ENCODE peak calls at places on chromosomes 11 and 22, in five cellular contexts. One of them, this sample, is unnamed.

GRCh38 chr11:60922906-60923305 is 1.4 kb upstream of the TMEM132A start:
- DNase-seq in K562: no peak
- DNase-seq in body of pancreas: no peak
- DNase-seq in GM12878: no peak
- DNase-seq in GM12891: no peak
- DNase-seq in this sample: no peak

GRCh38 chr11:123406441-123407123 is 23.5 kb upstream of the GRAMD1B start:
- DNase-seq in GM12878: no peak
- DNase-seq in body of pancreas: no peak
- DNase-seq in GM12891: no peak
- DNase-seq in K562: no peak
- DNase-seq in this sample: no peak

GRCh38 chr11:84847842-84848241 is 779.3 kb downstream of the DLG2 start:
- DNase-seq in K562: no peak
- DNase-seq in GM12891: no peak
- DNase-seq in GM12878: no peak
- DNase-seq in body of pancreas: no peak
- DNase-seq in this sample: no peak

GRCh38 chr11:33657757-33658156 is 42.9 kb downstream of the C11orf91 start:
- DNase-seq in K562: no peak
- DNase-seq in GM12878: no peak
- DNase-seq in body of pancreas: no peak
- DNase-seq in GM12891: no peak
- DNase-seq in this sample: no peak

GRCh38 chr22:34344702-34345101 is 424.4 kb upstream of the LARGE1 start:
- DNase-seq in GM12891: no peak
- DNase-seq in K562: no peak
- DNase-seq in body of pancreas: no peak
- DNase-seq in GM12878: no peak
- DNase-seq in this sample: no peak

GRCh38 chr11:106278391-106278790 is 200.9 kb downstream of the AASDHPPT start:
- DNase-seq in GM12878: no peak
- DNase-seq in K562: no peak
- DNase-seq in GM12891: no peak
- DNase-seq in body of pancreas: no peak
- DNase-seq in this sample: no peak

GRCh38 chr11:122696662-122697061 is 41.1 kb downstream of the UBASH3B start:
- DNase-seq in GM12891: no peak
- DNase-seq in GM12878: no peak
- DNase-seq in K562: peak; percentile 20
- DNase-seq in body of pancreas: no peak
- DNase-seq in this sample: peak; percentile 53

GRCh38 chr22:41449321-41449720 is 2.7 kb upstream of the TOB2 start:
- DNase-seq in body of pancreas: no peak
- DNase-seq in GM12878: no peak
- DNase-seq in K562: no peak
- DNase-seq in GM12891: no peak
- DNase-seq in this sample: no peak

GRCh38 chr11:116929393-116930090 is 92.1 kb upstream of the APOA1 start:
- DNase-seq in body of pancreas: no peak
- DNase-seq in K562: no peak
- DNase-seq in GM12878: no peak
- DNase-seq in GM12891: no peak
- DNase-seq in this sample: no peak

GRCh38 chr22:27252282-27253049 is 549.1 kb downstream of the MN1 start:
- DNase-seq in GM12878: no peak
- DNase-seq in GM12891: no peak
- DNase-seq in K562: no peak
- DNase-seq in body of pancreas: peak; percentile 39
- DNase-seq in this sample: no peak

DNA sequence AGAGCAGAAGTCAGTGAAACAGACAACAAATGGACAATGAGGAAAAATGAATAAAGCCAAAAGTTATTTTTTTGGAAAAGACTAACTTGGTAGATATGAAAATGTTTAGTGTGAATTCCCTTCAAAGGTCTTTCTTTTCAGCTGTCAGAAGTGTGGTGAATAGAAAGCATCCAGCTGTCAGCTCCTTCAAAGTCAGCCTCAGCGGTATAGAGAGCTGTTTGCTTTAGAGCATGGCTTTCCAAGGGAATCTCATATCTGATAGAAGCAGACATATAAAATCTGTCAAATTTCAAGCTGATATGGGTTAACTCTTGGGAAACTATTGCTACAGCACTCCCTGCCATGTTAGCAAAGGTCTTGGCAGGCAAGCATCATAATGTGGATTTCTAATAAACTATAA is 309.3 kb downstream of the CASP12 start:
- DNase-seq in GM12891: no peak
- DNase-seq in GM12878: no peak
- DNase-seq in K562: no peak
- DNase-seq in body of pancreas: no peak
- DNase-seq in this sample: no peak
- TF ChIP-seq POLR2A in GM12891: no peak
- TF ChIP-seq POLR2A in GM12878: no peak
- TF ChIP-seq POLR2A in K562: no peak
- TF ChIP-seq POLR2A in body of pancreas: no peak
- TF ChIP-seq POLR2A in this sample: no peak

GRCh38 chr11:20596629-20597129 is 2.7 kb upstream of the SLC6A5 start:
- DNase-seq in body of pancreas: no peak
- DNase-seq in K562: peak; percentile 20
- DNase-seq in GM12891: no peak
- DNase-seq in GM12878: no peak
- DNase-seq in this sample: no peak
- TF ChIP-seq POLR2A in body of pancreas: no peak
- TF ChIP-seq POLR2A in K562: no peak
- TF ChIP-seq POLR2A in GM12891: no peak
- TF ChIP-seq POLR2A in GM12878: no peak
- TF ChIP-seq POLR2A in this sample: no peak

DNA sequence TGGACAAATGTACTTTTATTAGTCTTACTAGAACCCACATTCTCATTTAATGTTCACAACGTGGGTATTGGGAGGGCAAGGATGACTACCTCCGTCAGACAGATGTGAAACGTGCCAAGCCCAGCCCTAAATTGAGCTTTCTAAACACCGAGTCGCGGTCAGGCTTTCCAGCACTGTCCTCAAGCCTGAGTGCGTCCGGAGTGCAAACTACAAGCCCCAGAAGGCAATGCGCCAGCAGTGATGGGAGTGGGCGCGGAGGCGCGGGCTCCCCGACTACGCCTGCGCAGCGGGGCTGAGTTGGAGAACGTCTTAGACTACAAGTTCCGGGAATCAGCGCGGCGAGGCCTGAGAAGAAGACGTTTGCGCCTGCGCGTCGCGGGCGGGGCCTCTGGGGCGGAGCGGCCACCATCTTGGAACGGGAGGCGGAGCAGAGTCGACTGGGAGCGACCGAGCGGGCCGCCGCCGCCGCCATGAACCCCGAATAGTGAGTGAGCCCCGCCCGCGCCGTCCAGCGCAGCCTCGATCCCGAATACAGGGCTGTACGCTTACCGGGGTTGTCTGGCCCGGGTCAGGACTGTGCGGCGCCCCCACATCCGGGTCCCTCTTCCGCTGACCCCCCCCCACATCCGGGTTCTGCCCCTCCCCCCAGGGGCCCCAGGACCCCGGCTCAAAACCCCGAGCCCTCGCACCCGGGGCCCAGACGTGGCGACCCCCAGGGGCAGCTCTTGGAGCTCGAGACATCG is at the start of gene RAB1B:
- DNase-seq in GM12878: peak; percentile 98
- DNase-seq in body of pancreas: peak; percentile 100
- DNase-seq in GM12891: peak; percentile 97
- DNase-seq in K562: peak; percentile 93
- DNase-seq in this sample: peak; percentile 96
- TF ChIP-seq POLR2A in GM12878: peak; percentile 75
- TF ChIP-seq POLR2A in body of pancreas: peak; percentile 22
- TF ChIP-seq POLR2A in GM12891: peak; percentile 74
- TF ChIP-seq POLR2A in K562: peak; percentile 82
- TF ChIP-seq POLR2A in this sample: peak; percentile 58

GRCh38 chr11:65538915-65539374 is 14.1 kb downstream of the SCYL1 start:
- DNase-seq in GM12891: no peak
- DNase-seq in body of pancreas: no peak
- DNase-seq in GM12878: no peak
- DNase-seq in K562: no peak
- DNase-seq in this sample: no peak
- TF ChIP-seq POLR2A in GM12891: no peak
- TF ChIP-seq POLR2A in body of pancreas: no peak
- TF ChIP-seq POLR2A in GM12878: peak; percentile 29
- TF ChIP-seq POLR2A in K562: no peak
- TF ChIP-seq POLR2A in this sample: peak; percentile 2

DNA sequence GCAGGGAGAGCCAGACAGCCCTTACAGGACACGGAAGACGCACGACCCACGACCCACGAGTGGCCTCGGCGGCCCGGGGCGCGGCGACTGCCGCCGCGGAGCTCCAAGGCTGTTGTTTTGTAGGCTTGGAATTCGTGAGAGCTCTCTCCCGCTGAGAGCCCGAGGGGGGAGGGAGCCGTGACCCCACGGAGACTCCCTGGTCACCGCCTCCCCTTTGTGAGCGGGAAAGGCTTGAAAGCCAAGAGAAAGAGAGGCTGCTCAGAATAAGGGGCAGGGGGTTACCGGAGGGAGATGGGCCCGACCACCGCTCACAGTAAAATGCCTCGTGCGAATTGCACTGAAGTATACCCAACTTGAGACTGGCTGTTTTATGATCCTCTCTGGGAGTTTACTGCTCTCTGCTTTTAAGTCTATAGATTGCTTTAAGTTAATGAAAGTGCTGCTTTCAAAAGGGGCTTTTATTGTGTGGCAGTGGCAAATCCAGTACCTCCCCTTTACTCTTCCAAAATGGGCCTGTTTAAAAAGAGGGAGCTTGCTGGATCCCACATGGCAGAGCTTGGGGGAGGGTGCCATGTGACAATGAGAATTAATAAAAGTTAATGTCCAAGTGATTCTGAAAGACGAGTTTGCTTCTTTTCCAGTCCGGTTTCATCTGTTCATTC is 2.9 kb downstream of the PKNOX2 start:
- DNase-seq in GM12891: no peak
- DNase-seq in GM12878: no peak
- DNase-seq in body of pancreas: peak; percentile 71
- DNase-seq in K562: no peak
- DNase-seq in this sample: no peak
- TF ChIP-seq POLR2A in GM12891: no peak
- TF ChIP-seq POLR2A in GM12878: no peak
- TF ChIP-seq POLR2A in body of pancreas: peak; percentile 65
- TF ChIP-seq POLR2A in K562: no peak
- TF ChIP-seq POLR2A in this sample: no peak

GRCh38 chr11:47268448-47269001 is 1.4 kb upstream of the MADD start:
- DNase-seq in body of pancreas: no peak
- DNase-seq in K562: no peak
- DNase-seq in GM12878: no peak
- DNase-seq in GM12891: no peak
- DNase-seq in this sample: no peak

GRCh38 chr11:47269829-47270305 is at the start of gene MADD:
- DNase-seq in K562: peak; percentile 96
- DNase-seq in body of pancreas: peak; percentile 89
- DNase-seq in GM12891: peak; percentile 95
- DNase-seq in GM12878: peak; percentile 55
- DNase-seq in this sample: peak; percentile 96

GRCh38 chr11:47267858-47268257 is 2.1 kb upstream of the MADD start:
- DNase-seq in body of pancreas: no peak
- DNase-seq in GM12891: no peak
- DNase-seq in GM12878: no peak
- DNase-seq in K562: no peak
- DNase-seq in this sample: no peak

GRCh38 chr11:47270331-47271271 is 668 bp downstream of the MADD start:
- DNase-seq in GM12878: no peak
- DNase-seq in GM12891: no peak
- DNase-seq in K562: peak; percentile 74
- DNase-seq in body of pancreas: peak; percentile 50
- DNase-seq in this sample: no peak

GRCh38 chr11:47269002-47269828 is 718 bp upstream of the MADD start:
- DNase-seq in GM12891: peak; percentile 85
- DNase-seq in body of pancreas: peak; percentile 93
- DNase-seq in K562: peak; percentile 91
- DNase-seq in GM12878: no peak
- DNase-seq in this sample: peak; percentile 87
- TF ChIP-seq POLR2A in GM12891: peak; percentile 31
- TF ChIP-seq POLR2A in body of pancreas: no peak
- TF ChIP-seq POLR2A in K562: peak; percentile 82
- TF ChIP-seq POLR2A in GM12878: peak; percentile 14
- TF ChIP-seq POLR2A in this sample: peak; percentile 9

GRCh38 chr11:47248664-47249377 is at the start of gene ACP2:
- DNase-seq in K562: peak; percentile 82
- DNase-seq in GM12891: peak; percentile 73
- DNase-seq in GM12878: peak; percentile 64
- DNase-seq in body of pancreas: peak; percentile 93
- DNase-seq in this sample: peak; percentile 75
- TF ChIP-seq POLR2A in K562: peak; percentile 94
- TF ChIP-seq POLR2A in GM12891: peak; percentile 81
- TF ChIP-seq POLR2A in GM12878: peak; percentile 94
- TF ChIP-seq POLR2A in body of pancreas: peak; percentile 51
- TF ChIP-seq POLR2A in this sample: peak; percentile 88

This sample was measured in GM12892.